ENCODE peak calls at places on chromosome 18, in nine cellular contexts. U is bronchial epithelial cell, E is uterus, Q is fibroblast of pulmonary artery, P is choroid plexus epithelial cell, B is psoas muscle, L is AG04449, S is GM12865, O is epithelial cell of esophagus. X is an unnamed sample.

GRCh38 chr18:26429535-26429934 is 118.8 kb downstream of the KCTD1 start:
- DNase-seq in U (peak), E (no peak), Q (peak), P (peak), B (no peak), L (peak), S (no peak), O (peak), X (no peak)

GRCh38 chr18:48862116-48862515 is 88.6 kb downstream of the SMAD7 start:
- DNase-seq in U (no peak), E (no peak), Q (no peak), P (peak), B (no peak), L (no peak), S (no peak), O (no peak), X (no peak)

GRCh38 chr18:5962362-5962761 is 67.0 kb upstream of the TMEM200C start:
- DNase-seq in U (no peak), E (no peak), Q (no peak), P (no peak), B (no peak), L (no peak), S (no peak), O (no peak), X (no peak)

GRCh38 chr18:73556904-73557303 is 590.7 kb downstream of the FBXO15 start:
- DNase-seq in U (peak), E (no peak), Q (no peak), P (no peak), B (no peak), L (no peak), S (no peak), O (peak), X (no peak)

GRCh38 chr18:57437782-57438668 is 2.9 kb downstream of the ONECUT2 start:
- DNase-seq in U (peak), E (no peak), Q (peak), P (peak), B (no peak), L (no peak), S (peak), O (peak), X (peak)

GRCh38 chr18:60372598-60372997 is at the start of gene MC4R:
- DNase-seq in U (peak), E (no peak), Q (peak), P (peak), B (no peak), L (peak), S (no peak), O (peak), X (peak)

GRCh38 chr18:33201509-33201926 is 239.0 kb downstream of the CCDC178 start:
- DNase-seq in U (peak), E (no peak), Q (peak), P (peak), B (no peak), L (no peak), S (peak), O (peak), X (no peak)

GRCh38 chr18:41881285-41881684 is 73.7 kb upstream of the PIK3C3 start:
- DNase-seq in U (peak), E (no peak), Q (peak), P (peak), B (no peak), L (no peak), S (no peak), O (peak), X (no peak)

GRCh38 chr18:79942211-79942610 is 9.2 kb downstream of the SLC66A2 start:
- DNase-seq in U (no peak), E (no peak), Q (no peak), P (no peak), B (peak), L (no peak), S (no peak), O (no peak), X (no peak)

GRCh38 chr18:36471393-36471792 is 173.9 kb downstream of the FHOD3 start:
- DNase-seq in U (no peak), E (no peak), Q (no peak), P (no peak), B (no peak), L (no peak), S (no peak), O (no peak), X (no peak)

GRCh38 chr18:31241900-31242409 is 76.0 kb upstream of the DSG1 start:
- DNase-seq in U (peak), E (no peak), Q (peak), P (no peak), B (no peak), L (no peak), S (no peak), O (peak), X (no peak)

GRCh38 chr18:2898131-2898640 is 51.4 kb downstream of the EMILIN2 start:
- DNase-seq in U (peak), E (no peak), Q (no peak), P (no peak), B (peak), L (no peak), S (no peak), O (peak), X (no peak)

GRCh38 chr18:13136689-13137040 is 81.9 kb upstream of the LDLRAD4 start:
- DNase-seq in U (no peak), E (peak), Q (no peak), P (no peak), B (peak), L (no peak), S (no peak), O (no peak), X (no peak)

GRCh38 chr18:9731380-9731779 is 23.3 kb downstream of the RAB31 start:
- DNase-seq in U (peak), E (no peak), Q (peak), P (peak), B (no peak), L (peak), S (no peak), O (peak), X (no peak)

GRCh38 chr18:3500016-3500415 is 50.0 kb downstream of the TGIF1 start:
- DNase-seq in U (no peak), E (no peak), Q (peak), P (no peak), B (no peak), L (no peak), S (no peak), O (no peak), X (no peak)

GRCh38 chr18:62832282-62832681 is 116.9 kb downstream of the PHLPP1 start:
- DNase-seq in U (no peak), E (no peak), Q (no peak), P (no peak), B (no peak), L (no peak), S (no peak), O (no peak), X (no peak)

GRCh38 chr18:13289501-13290205 is 71.1 kb downstream of the LDLRAD4 start:
- DNase-seq in U (no peak), E (peak), Q (no peak), P (no peak), B (no peak), L (no peak), S (no peak), O (no peak), X (no peak)

GRCh38 chr18:70672581-70672980 is 383.7 kb downstream of the SOCS6 start:
- DNase-seq in U (no peak), E (no peak), Q (no peak), P (no peak), B (no peak), L (no peak), S (no peak), O (no peak), X (no peak)

GRCh38 chr18:22930089-22930713 is 2.9 kb upstream of the RBBP8 start:
- DNase-seq in U (peak), E (peak), Q (peak), P (peak), B (peak), L (no peak), S (peak), O (peak), X (peak)

GRCh38 chr18:62518460-62519375 is 4.1 kb upstream of the ZCCHC2 start:
- DNase-seq in U (no peak), E (no peak), Q (no peak), P (no peak), B (no peak), L (no peak), S (no peak), O (no peak), X (no peak)

GRCh38 chr18:2104620-2105462 is 466.5 kb downstream of the METTL4 start:
- DNase-seq in U (peak), E (no peak), Q (peak), P (peak), B (no peak), L (no peak), S (peak), O (peak), X (peak)

GRCh38 chr18:31555971-31556747 is 35.5 kb upstream of the TTR start:
- DNase-seq in U (peak), E (no peak), Q (peak), P (peak), B (no peak), L (peak), S (peak), O (peak), X (peak)

GRCh38 chr18:48866856-48867255 is 83.9 kb downstream of the SMAD7 start:
- DNase-seq in U (no peak), E (no peak), Q (no peak), P (no peak), B (no peak), L (no peak), S (no peak), O (no peak), X (no peak)

GRCh38 chr18:45782662-45783061 is 42.8 kb upstream of the SIGLEC15 start:
- DNase-seq in U (no peak), E (no peak), Q (no peak), P (no peak), B (no peak), L (no peak), S (peak), O (no peak), X (no peak)

GRCh38 chr18:13388586-13389490 is 170.3 kb downstream of the LDLRAD4 start:
- DNase-seq in U (no peak), E (no peak), Q (no peak), P (no peak), B (no peak), L (no peak), S (no peak), O (no peak), X (no peak)

GRCh38 chr18:54805571-54806334 is 22.5 kb upstream of the RAB27B start:
- DNase-seq in U (peak), E (no peak), Q (peak), P (peak), B (no peak), L (peak), S (no peak), O (peak), X (no peak)

GRCh38 chr18:43648002-43648401 is 370.7 kb upstream of the SYT4 start:
- DNase-seq in U (no peak), E (no peak), Q (peak), P (peak), B (no peak), L (no peak), S (no peak), O (no peak), X (no peak)

GRCh38 chr18:48949606-48950535 is 894 bp downstream of the SMAD7 start:
- DNase-seq in U (no peak), E (no peak), Q (peak), P (peak), B (peak), L (no peak), S (peak), O (peak), X (no peak)

GRCh38 chr18:46518438-46518837 is 138.6 kb downstream of the LOXHD1 start:
- DNase-seq in U (peak), E (no peak), Q (no peak), P (no peak), B (peak), L (no peak), S (no peak), O (peak), X (peak)

GRCh38 chr18:70453058-70453775 is 164.4 kb downstream of the SOCS6 start:
- DNase-seq in U (no peak), E (no peak), Q (peak), P (peak), B (no peak), L (no peak), S (no peak), O (no peak), X (no peak)

GRCh38 chr18:25759111-25759510 is 331.3 kb downstream of the SS18 start:
- DNase-seq in U (no peak), E (no peak), Q (no peak), P (peak), B (no peak), L (no peak), S (no peak), O (no peak), X (no peak)

GRCh38 chr18:79402977-79403722 is 7.4 kb downstream of the NFATC1 start:
- DNase-seq in U (no peak), E (peak), Q (peak), P (no peak), B (peak), L (no peak), S (no peak), O (peak), X (peak)

GRCh38 chr18:34122724-34123334 is 101.9 kb downstream of the NOL4 start:
- DNase-seq in U (peak), E (no peak), Q (peak), P (peak), B (no peak), L (no peak), S (peak), O (peak), X (peak)

GRCh38 chr18:36149514-36150289 is 20.0 kb downstream of the ELP2 start:
- DNase-seq in U (no peak), E (no peak), Q (no peak), P (no peak), B (no peak), L (no peak), S (peak), O (no peak), X (no peak)

GRCh38 chr18:47175283-47175894 is 775 bp downstream of the IER3IP1 start:
- DNase-seq in U (no peak), E (no peak), Q (peak), P (peak), B (peak), L (no peak), S (no peak), O (no peak), X (no peak)

DNA sequence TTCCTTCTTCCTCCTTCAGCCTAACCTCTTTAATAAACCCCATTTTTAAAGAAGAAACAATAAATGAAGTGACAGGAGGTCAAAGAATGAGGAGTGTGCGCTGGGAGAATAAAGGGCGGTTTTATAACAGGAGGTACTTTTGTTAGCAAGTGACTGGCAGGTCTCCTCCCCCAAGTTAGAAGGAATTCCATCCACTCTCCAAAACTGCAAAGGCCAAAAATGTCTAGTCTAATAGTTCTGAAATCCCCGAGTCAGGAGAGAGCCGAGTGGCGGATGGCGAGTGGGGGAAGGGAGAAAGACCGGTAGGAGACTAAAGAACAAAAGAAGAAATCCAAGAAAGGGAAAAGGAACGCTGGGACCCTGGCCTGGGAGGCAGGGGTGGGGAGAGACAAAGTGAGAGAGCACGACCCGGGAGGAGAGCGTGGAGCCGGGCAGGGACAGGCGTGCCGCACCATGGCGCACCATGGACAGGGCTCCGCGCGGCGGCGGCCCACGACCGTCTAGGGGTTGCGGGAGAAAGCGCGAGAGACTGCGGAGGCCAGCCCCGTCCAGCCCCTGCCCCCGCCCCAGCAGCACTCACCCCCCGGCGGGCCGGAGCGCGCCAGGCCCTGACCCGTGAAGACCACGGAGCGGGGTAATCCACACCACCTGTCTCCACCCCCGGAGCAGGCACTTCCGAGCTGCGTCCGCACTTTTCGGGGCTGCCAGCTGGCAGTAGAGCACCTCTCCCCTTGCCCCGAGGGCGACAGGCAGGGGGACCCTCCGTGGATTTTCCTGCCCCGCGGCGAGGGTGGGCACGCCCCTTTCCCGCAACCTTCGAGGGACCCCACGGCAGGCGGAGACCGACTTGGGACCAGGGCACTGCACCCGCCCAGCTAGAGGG is 1.6 kb downstream of the CDH2 start:
- DNase-seq in U (no peak), E (peak), Q (peak), P (peak), B (no peak), L (no peak), S (no peak), O (peak), X (peak)
- H3K4me3 ChIP-seq in U (no peak), E (peak), Q (peak), P (peak), B (peak), L (peak), S (no peak), O (no peak), X (peak)

GRCh38 chr18:37546651-37547050 is 18.9 kb downstream of the CELF4 start:
- DNase-seq in U (no peak), E (no peak), Q (no peak), P (no peak), B (no peak), L (no peak), S (no peak), O (no peak), X (no peak)

GRCh38 chr18:37546023-37546537 is 19.5 kb downstream of the CELF4 start:
- DNase-seq in U (no peak), E (no peak), Q (no peak), P (no peak), B (no peak), L (no peak), S (no peak), O (no peak), X (no peak)

GRCh38 chr18:37544713-37545112 is 20.9 kb downstream of the CELF4 start:
- DNase-seq in U (no peak), E (no peak), Q (no peak), P (no peak), B (no peak), L (no peak), S (no peak), O (no peak), X (peak)

GRCh38 chr18:37544196-37544595 is 21.4 kb downstream of the CELF4 start:
- DNase-seq in U (no peak), E (no peak), Q (no peak), P (no peak), B (no peak), L (no peak), S (no peak), O (no peak), X (no peak)

GRCh38 chr18:37545461-37545860 is 20.1 kb downstream of the CELF4 start:
- DNase-seq in U (no peak), E (no peak), Q (no peak), P (no peak), B (no peak), L (no peak), S (no peak), O (no peak), X (no peak)
- TF ChIP-seq CTCF in U (no peak), E (no peak), Q (no peak), P (no peak), B (no peak), L (no peak), S (no peak), O (no peak), X (no peak)

GRCh38 chr18:75203456-75204261 is 5.3 kb downstream of the PTGR3 start:
- DNase-seq in U (no peak), E (no peak), Q (no peak), P (no peak), B (no peak), L (no peak), S (no peak), O (peak), X (no peak)

GRCh38 chr18:75205760-75206109 is 3.2 kb downstream of the PTGR3 start:
- DNase-seq in U (no peak), E (no peak), Q (no peak), P (no peak), B (no peak), L (no peak), S (no peak), O (no peak), X (no peak)

GRCh38 chr18:75202976-75203375 is 6.0 kb downstream of the PTGR3 start:
- DNase-seq in U (no peak), E (no peak), Q (no peak), P (no peak), B (no peak), L (no peak), S (no peak), O (no peak), X (no peak)

GRCh38 chr18:75204978-75205759 is 3.8 kb downstream of the PTGR3 start:
- DNase-seq in U (no peak), E (no peak), Q (no peak), P (no peak), B (peak), L (no peak), S (no peak), O (no peak), X (peak)

DNA sequence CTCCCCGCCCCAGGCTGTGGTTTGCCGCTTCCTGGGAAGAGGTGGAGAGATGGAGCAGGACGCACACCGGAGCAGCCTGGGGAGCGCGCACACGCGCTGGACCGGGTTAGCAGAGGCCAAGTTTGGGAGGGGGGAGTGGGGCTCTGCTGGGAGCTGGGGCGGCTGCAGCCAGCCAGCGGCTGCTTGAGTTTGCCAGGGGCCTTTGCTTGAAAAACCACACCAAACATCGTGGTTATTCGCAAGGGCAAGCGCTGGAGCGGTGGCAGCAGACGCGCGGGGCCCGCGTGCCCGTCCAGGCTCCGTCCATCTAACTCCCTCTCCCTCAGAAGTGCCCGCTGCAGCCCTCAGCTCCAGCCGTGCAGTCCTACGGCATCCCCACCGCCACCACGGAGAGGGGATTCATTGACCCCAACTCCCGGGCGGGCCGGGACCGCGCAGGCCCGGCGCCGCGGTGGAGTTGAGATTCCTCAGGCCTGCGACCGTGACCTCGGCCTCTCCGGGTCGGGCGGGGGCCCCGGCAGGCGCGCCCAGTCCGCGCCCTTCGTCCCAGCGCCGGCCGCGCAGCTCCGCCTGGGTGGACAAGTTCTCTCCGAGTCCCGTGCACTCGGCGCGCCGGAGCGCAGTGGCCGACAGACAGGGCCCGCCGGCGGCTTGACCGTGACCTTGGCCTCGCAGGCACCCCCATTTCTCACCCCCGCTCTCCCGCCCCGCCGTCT is 4.5 kb downstream of the PTGR3 start:
- DNase-seq in U (no peak), E (no peak), Q (no peak), P (peak), B (peak), L (no peak), S (no peak), O (peak), X (peak)
- H3K4me3 ChIP-seq in U (peak), E (peak), Q (peak), P (peak), B (peak), L (peak), S (no peak), O (peak), X (peak)

GRCh38 chr18:58660915-58661314 is 10.3 kb upstream of the MALT1 start:
- DNase-seq in U (no peak), E (no peak), Q (no peak), P (no peak), B (no peak), L (no peak), S (no peak), O (no peak), X (no peak)

GRCh38 chr18:58659691-58660090 is 11.6 kb upstream of the MALT1 start:
- DNase-seq in U (no peak), E (no peak), Q (no peak), P (no peak), B (no peak), L (no peak), S (no peak), O (no peak), X (no peak)

GRCh38 chr18:58657494-58657893 is 13.8 kb upstream of the MALT1 start:
- DNase-seq in U (no peak), E (no peak), Q (no peak), P (no peak), B (no peak), L (no peak), S (no peak), O (no peak), X (no peak)

GRCh38 chr18:58662118-58662517 is 9.1 kb upstream of the MALT1 start:
- DNase-seq in U (no peak), E (no peak), Q (no peak), P (no peak), B (no peak), L (no peak), S (peak), O (no peak), X (no peak)

DNA sequence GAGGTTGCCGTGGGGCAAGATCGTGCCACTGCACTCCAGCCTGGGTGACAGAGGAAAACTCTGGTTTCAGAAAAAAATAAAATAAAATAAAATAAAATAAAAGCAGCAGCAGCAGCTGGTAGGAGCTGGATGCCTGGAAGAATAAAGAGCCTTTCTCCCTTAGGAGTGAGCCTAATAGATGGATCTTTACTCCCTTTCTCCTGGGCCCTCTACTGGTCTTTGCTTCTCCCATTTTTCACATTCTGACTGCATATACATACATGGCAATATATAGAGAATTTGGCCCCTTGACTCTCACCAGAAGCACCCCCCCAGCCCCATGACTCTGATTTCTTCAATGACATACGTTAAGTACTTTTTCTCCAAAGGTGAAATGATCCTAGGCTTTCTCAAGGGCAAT is 9.8 kb upstream of the MALT1 start:
- DNase-seq in U (no peak), E (no peak), Q (peak), P (peak), B (no peak), L (no peak), S (no peak), O (peak), X (no peak)
- TF ChIP-seq CTCF in U (peak), E (no peak), Q (peak), P (peak), B (peak), L (peak), S (no peak), O (peak), X (no peak)